ENCODE peak calls at places on chromosomes 2 and 18, in four cellular contexts. M, R, E and X are unnamed samples.
A peak's percentile ranks its signal among the peaks of the same experiment; 100 is the strongest.

GRCh38 chr2:4354678-4355077 is 651.3 kb downstream of the DCDC2C start:
- DNase-seq in R (peak; percentile 28), M (peak; percentile 39), E (peak; percentile 7), X (peak; percentile 23)

GRCh38 chr2:199057936-199058335 is 399.8 kb downstream of the SATB2 start:
- DNase-seq in R (no peak), M (no peak), E (no peak), X (no peak)

GRCh38 chr2:1794821-1795220 is 50.5 kb upstream of the PXDN start:
- DNase-seq in M (no peak), R (no peak), E (no peak), X (no peak)

GRCh38 chr2:88690591-88691338 is 708 bp upstream of the RPIA start:
- DNase-seq in E (peak; percentile 49), M (peak; percentile 55), R (peak; percentile 57), X (peak; percentile 33)

GRCh38 chr2:15640784-15641183 is 49.1 kb downstream of the DDX1 start:
- DNase-seq in M (no peak), E (no peak), R (no peak), X (no peak)

GRCh38 chr2:22520337-22521288 is 864.4 kb upstream of the KLHL29 start:
- DNase-seq in E (no peak), R (no peak), M (no peak), X (no peak)

GRCh38 chr2:179876266-179876665 is 14.9 kb upstream of the ZNF385B start:
- DNase-seq in M (no peak), R (peak; percentile 12), E (no peak), X (no peak)

GRCh38 chr18:57657566-57657965 is 35.9 kb upstream of the NARS1 start:
- DNase-seq in M (no peak), E (no peak), R (no peak), X (no peak)

GRCh38 chr2:71526975-71527374 is 73.6 kb downstream of the DYSF start:
- DNase-seq in R (no peak), M (no peak), E (no peak), X (peak; percentile 8)

GRCh38 chr2:64737547-64737946 is 83.8 kb upstream of the SERTAD2 start:
- DNase-seq in M (no peak), E (no peak), R (no peak), X (no peak)

GRCh38 chr18:36511791-36512352 is 214.4 kb downstream of the FHOD3 start:
- DNase-seq in E (no peak), M (no peak), R (no peak), X (no peak)

GRCh38 chr2:73870084-73870483 is 22.7 kb upstream of the ACTG2 start:
- DNase-seq in M (no peak), E (no peak), R (no peak), X (no peak)

GRCh38 chr2:123915380-123915779 is 109.7 kb upstream of the CNTNAP5 start:
- DNase-seq in M (no peak), R (no peak), E (no peak), X (no peak)

DNA sequence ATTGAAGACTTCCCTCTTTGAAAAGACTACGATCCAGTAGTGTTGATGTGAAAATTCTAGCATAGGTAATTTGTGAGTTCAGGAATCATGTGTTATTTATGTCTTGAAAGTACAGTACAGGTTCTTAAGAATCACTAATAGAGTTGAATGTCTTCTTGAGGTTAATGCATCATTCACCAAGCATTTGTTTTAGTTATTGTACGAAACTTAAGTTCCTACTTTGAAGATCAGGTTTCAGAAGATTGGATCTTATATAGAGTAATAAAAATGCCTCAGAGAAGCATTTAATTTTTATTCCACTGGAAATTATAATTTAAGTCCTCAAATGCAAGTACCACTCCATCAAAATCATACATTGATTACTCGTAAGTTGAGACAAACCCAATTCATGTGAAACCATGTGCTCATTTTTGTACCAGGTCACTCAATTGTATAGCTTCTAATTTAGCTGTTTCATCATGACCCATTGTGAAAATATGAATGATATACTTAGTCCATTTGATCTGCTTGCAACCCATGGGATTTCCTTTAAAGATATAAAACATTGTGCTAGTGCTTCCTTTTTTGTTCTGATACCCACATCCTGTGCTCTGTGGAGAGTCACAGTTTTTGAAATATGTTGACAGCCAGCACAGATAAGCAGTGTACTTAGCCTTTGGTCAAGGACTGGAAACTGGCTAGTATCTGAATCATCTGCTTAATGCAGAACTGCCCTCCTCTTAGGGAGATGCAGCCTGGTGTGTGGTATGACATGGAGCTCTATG is 22.5 kb upstream of the RAB27B start:
- DNase-seq in E (peak; percentile 58), R (peak; percentile 2), M (peak; percentile 26), X (no peak)
- TF ChIP-seq HMGXB4 in E (no peak), R (no peak), M (no peak), X (no peak)

GRCh38 chr2:151640087-151640486 is 94.2 kb downstream of the NEB start:
- DNase-seq in E (no peak), R (no peak), M (no peak), X (no peak)

GRCh38 chr2:151632993-151633592 is 101.2 kb downstream of the NEB start:
- DNase-seq in E (peak; percentile 37), M (peak; percentile 19), R (peak; percentile 31), X (no peak)

GRCh38 chr2:151634726-151635467 is 99.4 kb downstream of the NEB start:
- DNase-seq in E (no peak), M (no peak), R (no peak), X (no peak)

GRCh38 chr2:151638188-151638933 is 95.9 kb downstream of the NEB start:
- DNase-seq in E (no peak), M (peak; percentile 16), R (peak; percentile 76), X (no peak)

DNA sequence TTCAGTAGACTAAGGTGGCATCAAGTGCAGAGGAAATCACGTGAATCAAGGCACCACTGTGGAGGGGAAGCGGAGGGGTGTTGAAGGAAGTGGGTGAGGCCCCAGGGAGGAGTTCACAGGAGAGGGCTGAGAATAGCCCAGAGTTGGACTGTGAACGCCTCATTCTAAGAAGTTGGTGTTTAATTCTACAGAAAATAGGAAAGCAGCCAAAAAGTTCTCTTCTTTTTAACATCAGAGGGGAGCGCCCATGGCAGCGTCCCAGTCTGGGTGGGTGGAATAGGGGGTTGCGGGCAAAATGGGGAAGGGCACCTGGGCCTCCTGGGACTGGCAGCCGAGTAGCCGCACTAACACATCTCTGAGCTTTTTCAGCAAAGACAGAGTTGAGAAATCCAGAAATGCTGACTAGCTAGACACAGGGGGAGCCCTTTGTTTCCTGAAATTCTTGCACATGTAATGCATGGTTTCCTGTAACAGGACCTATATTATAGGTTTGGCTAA is 96.9 kb downstream of the NEB start:
- DNase-seq in R (no peak), E (no peak), M (no peak), X (no peak)
- TF ChIP-seq MAX in R (no peak), E (no peak), M (no peak), X (no peak)

GRCh38 chr18:23207191-23207955 is 72.1 kb downstream of the CABLES1 start:
- DNase-seq in R (peak; percentile 13), E (peak; percentile 77), M (peak; percentile 19), X (no peak)

GRCh38 chr18:23209796-23210195 is 74.5 kb downstream of the CABLES1 start:
- DNase-seq in E (no peak), M (no peak), R (no peak), X (no peak)

GRCh38 chr18:23209031-23209430 is 73.7 kb downstream of the CABLES1 start:
- DNase-seq in M (no peak), E (no peak), R (peak; percentile 53), X (no peak)

GRCh38 chr18:23208600-23208999 is 73.3 kb downstream of the CABLES1 start:
- DNase-seq in R (no peak), E (no peak), M (no peak), X (no peak)

GRCh38 chr18:23207994-23208393 is 72.7 kb downstream of the CABLES1 start:
- DNase-seq in E (no peak), M (no peak), R (no peak), X (no peak)
- TF ChIP-seq JUN in E (no peak), M (no peak), R (no peak), X (no peak)

DNA sequence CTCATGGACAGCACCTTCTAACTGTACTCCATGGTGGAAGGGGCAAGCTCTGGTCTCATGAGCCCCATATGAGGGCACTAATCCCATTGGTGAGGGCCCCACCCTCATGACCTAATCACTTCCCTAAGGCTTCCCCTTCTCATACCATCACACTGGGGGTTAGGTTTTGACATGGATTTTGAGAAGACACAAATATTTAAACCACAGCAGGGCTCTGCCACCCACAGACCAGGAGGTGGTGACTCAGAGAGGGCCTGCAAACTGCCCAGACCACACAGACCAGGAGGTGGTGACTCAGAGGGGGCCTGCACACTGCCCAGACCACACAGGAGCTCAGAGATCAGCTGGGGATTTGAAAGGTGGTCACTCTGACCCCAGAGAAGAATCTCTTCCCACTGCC is 222.0 kb downstream of the KLHL29 start:
- DNase-seq in R (no peak), E (no peak), M (no peak), X (no peak)
- TF ChIP-seq HMGXB4 in R (no peak), E (no peak), M (no peak), X (no peak)